ENCODE peak calls at places on chromosomes 4 and X, in six cellular contexts. E is upper lobe of right lung, I is hepatocyte, K is endodermal cell, T is stomach, O is neural progenitor cell. H is an unnamed sample. For H3K4me1, the result is how much of the 10 kb centered on the place peaks cover.

GRCh38 chrX:79036152-79036551 is 91.0 kb downstream of the P2RY10 start:
- DNase-seq in O (no peak), K (no peak), I (no peak), E (no peak), T (no peak), H (no peak)

GRCh38 chrX:97622111-97622510 is 738.4 kb downstream of the RPA4 start:
- DNase-seq in I (no peak), O (no peak), K (no peak), T (no peak), E (no peak), H (no peak)

GRCh38 chr4:156901871-156902270 is 69.7 kb downstream of the PDGFC start:
- DNase-seq in E (no peak), K (no peak), O (no peak), I (no peak), T (no peak), H (no peak)

GRCh38 chr4:184534511-184535391 is 60.4 kb upstream of the IRF2 start:
- DNase-seq in K (no peak), T (no peak), I (peak), E (no peak), O (no peak), H (peak)

GRCh38 chrX:73127700-73128241 is 48.5 kb upstream of the PABPC1L2A start:
- DNase-seq in E (peak), T (no peak), K (peak), O (peak), I (peak), H (no peak)

GRCh38 chrX:152819271-152819670 is 11.3 kb downstream of the CETN2 start:
- DNase-seq in K (no peak), T (no peak), O (no peak), I (no peak), E (no peak), H (no peak)

GRCh38 chrX:346034-346813 is 27.6 kb upstream of the GTPBP6 start:
- DNase-seq in K (no peak), T (no peak), I (no peak), E (peak), O (no peak), H (no peak)

GRCh38 chr4:59987289-59987688 is 1212.8 kb upstream of the ADGRL3 start:
- DNase-seq in O (no peak), E (no peak), T (no peak), K (no peak), I (no peak), H (no peak)

GRCh38 chr4:156953951-156954350 is 17.6 kb downstream of the PDGFC start:
- DNase-seq in K (no peak), T (no peak), O (no peak), E (no peak), I (no peak), H (no peak)

GRCh38 chr4:2947926-2948325 is 15.3 kb downstream of the NOP14 start:
- DNase-seq in E (no peak), I (no peak), T (no peak), O (no peak), K (no peak), H (no peak)

GRCh38 chrX:12580548-12580947 is 210.7 kb upstream of the PRPS2 start:
- DNase-seq in T (no peak), E (no peak), O (no peak), I (no peak), K (no peak), H (no peak)

DNA sequence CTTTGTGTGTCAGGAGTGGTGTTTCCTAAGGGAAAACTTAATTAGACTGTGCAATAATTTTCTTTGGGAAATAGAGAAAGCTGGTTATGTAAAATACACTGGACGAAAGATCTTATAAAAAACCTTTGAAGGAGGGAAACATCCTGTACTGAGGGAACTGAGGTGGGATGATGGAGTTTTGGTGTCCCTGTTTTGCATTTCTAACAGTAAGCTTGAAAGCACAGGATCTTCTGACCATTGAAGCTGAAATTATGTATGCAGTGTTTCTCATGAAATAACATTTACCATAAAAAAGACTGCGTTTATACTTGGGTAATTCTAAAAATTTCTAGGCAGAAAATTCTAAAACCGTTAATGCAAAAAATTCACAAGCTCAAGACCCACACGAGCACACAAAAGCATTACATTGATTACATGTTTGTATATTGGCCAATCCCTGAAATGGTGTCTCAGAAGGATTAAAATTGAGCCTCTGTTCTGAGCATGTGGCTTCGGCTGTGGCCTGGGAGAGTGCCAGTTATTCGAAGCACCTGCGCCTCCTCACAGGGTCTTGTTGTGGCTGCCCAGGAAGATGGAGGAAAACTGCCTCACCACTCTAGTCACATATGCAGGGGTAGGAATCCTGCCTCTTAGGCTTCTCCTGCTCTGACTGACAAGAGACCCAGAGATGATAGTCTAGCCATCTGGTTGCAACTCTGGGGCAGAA is 49.5 kb downstream of the JADE3 start:
- DNase-seq in K (no peak), T (no peak), E (no peak), I (no peak), O (peak), H (no peak)
- H3K4me1 ChIP-seq in K (under half), T (under half), E (under half), I (under half), O (under half), H (under half)

GRCh38 chr4:27023366-27023765 is 162.7 kb downstream of the STIM2 start:
- DNase-seq in K (no peak), T (no peak), O (no peak), E (no peak), I (no peak), H (no peak)

GRCh38 chr4:27024807-27025206 is 164.2 kb downstream of the STIM2 start:
- DNase-seq in T (no peak), K (peak), O (peak), I (no peak), E (no peak), H (no peak)

DNA sequence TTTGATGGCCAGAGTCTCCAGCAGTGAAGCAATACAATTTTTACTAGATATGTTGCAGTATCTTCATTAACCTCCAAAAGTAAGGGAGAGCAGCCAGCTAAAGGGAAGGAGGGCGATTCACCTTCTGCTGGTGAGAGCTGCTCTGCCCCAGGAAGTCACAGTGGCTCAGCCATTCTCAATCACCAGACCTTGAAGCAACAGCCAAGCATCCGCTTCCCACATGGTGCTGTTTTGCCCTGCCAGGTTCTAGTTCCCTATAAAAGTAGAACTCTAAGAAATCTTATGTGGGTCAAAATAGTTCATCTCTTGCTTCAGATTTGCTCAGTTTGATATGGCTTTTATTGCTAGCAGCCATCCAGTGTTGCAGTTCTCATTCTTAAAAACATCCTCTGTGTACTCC is 166.8 kb downstream of the STIM2 start:
- DNase-seq in I (no peak), K (no peak), T (no peak), E (no peak), O (no peak), H (no peak)
- H3K27ac ChIP-seq in I (no peak), K (no peak), T (no peak), E (no peak), O (no peak), H (no peak)

GRCh38 chrX:129780441-129781105 is 824 bp downstream of the SASH3 start:
- DNase-seq in K (no peak), I (no peak), E (no peak), O (no peak), T (no peak), H (no peak)

GRCh38 chrX:129782706-129783105 is 3.0 kb downstream of the SASH3 start:
- DNase-seq in I (no peak), O (no peak), K (no peak), T (no peak), E (no peak), H (no peak)

GRCh38 chrX:129781134-129782014 is 1.6 kb downstream of the SASH3 start:
- DNase-seq in O (no peak), K (peak), E (peak), I (no peak), T (peak), H (peak)

GRCh38 chrX:129783176-129783776 is 3.5 kb downstream of the SASH3 start:
- DNase-seq in O (no peak), T (no peak), I (no peak), K (no peak), E (no peak), H (no peak)

DNA sequence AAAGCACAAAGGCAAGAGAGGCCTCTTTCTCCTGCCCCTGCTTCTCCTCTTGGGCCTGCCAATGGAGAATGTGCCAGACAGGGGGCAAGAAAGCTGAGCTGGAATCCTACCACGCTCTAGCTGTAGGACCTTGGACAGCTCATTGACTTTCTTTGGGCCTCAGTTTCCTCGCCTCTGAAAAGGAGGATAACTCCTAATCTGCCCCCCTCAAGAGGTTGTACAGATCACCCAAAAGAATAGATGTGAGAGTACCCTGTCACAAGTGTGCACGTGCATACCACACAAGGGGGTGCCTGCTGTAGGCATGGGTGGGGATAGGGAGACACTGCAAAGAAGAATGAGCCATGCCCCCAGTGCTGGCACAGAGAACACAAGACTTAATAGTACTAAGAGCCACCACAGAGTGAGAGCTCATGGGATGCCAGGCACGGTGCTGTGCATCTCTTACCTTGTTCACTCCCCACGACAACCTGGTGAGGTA is 2.3 kb downstream of the SASH3 start:
- DNase-seq in K (no peak), I (no peak), T (no peak), O (no peak), E (no peak), H (no peak)
- H3K4me1 ChIP-seq in K (under half), I (under half), T (under half), O (under half), E (under half), H (under half)

GRCh38 chrX:24166078-24166477 is 16.5 kb downstream of the ZFX start:
- DNase-seq in O (no peak), K (no peak), I (no peak), T (no peak), E (no peak), H (no peak)

GRCh38 chrX:24167719-24168472 is 18.4 kb downstream of the ZFX start:
- DNase-seq in O (no peak), K (no peak), I (no peak), E (no peak), T (no peak), H (no peak)

GRCh38 chrX:24173115-24173847 is 23.8 kb downstream of the ZFX start:
- DNase-seq in T (no peak), K (peak), E (no peak), I (no peak), O (no peak), H (no peak)

GRCh38 chrX:24168807-24169206 is 19.3 kb downstream of the ZFX start:
- DNase-seq in E (no peak), T (no peak), K (no peak), I (no peak), O (no peak), H (no peak)

DNA sequence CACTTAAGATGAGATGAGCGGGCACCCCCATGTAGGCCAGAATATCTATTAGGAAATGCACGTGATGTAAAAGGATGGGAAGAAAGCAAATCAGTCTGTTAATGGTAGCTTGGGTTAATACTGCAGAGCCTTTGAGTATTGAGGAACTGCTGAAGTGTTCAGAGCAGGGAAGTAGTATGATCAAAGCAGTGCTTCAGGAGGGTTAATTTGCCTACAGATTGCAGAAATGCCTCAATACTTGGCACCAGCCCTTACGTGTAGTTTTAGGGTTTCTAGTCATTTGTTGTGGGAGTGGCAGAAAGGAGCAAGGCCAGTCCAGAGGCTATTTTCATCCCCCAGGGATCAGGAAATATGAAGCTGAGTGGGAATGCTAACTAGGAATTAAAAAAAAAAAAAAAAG is 19.7 kb downstream of the ZFX start:
- DNase-seq in E (no peak), I (no peak), O (no peak), T (no peak), K (no peak), H (no peak)
- H3K27ac ChIP-seq in E (no peak), I (no peak), O (peak), T (no peak), K (no peak), H (peak)

DNA sequence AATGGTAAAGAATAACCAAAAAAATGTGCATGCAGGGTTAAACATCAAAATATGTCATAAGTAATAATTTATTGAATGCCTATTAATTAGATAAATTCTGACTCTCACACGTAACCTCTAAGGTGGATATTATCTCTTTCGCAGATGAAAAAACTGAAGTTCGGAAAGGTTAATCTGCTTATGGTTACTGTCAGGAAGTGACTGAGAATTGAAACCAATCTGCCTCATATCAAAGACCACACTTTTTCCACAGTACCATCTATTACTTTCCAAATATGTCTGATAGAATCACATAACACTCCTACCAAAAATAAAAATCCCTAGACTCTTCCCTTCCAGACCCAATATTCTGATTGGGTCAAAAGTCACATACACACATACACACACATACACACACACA is 6.2 kb downstream of the CHIC2 start:
- DNase-seq in K (no peak), E (no peak), T (no peak), I (no peak), O (no peak), H (no peak)
- H3K4me1 ChIP-seq in K (under half), E (half or more), T (under half), I (under half), O (under half), H (under half)

DNA sequence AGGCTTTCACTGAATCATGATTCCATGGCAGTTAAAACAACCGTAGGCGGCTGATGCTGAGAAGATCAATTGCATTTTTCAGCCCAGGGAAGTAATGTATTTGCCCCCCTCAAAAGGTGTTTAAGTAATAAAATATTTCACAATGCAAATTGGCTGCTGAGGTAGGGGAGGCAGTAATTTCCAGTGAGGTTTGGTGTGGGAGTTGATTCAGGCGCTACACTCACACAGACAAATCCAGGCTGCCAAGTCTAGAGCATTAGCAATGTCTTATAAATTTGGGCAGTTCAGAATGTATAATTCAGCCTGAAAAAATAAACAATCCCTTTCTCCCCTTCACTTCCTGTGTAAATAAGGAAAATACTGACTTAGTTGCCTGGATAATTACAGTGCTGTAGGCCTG is 461.7 kb downstream of the IDS start:
- DNase-seq in I (no peak), T (no peak), K (no peak), E (no peak), O (no peak), H (no peak)
- H3K27ac ChIP-seq in I (no peak), T (no peak), K (no peak), E (no peak), O (no peak), H (no peak)

H was measured in small intestine.